ENCODE peak calls at places on chromosome 12, in seven cellular contexts. I is HepG2, R is GM12878, Q is HCT116, Y is SK-N-SH, W is K562, O is H1. G is an unnamed sample.
A peak's percentile ranks its signal among the peaks of the same experiment; 100 is the strongest.

GRCh38 chr12:88448337-88448944 is 131.8 kb downstream of the KITLG start:
- DNase-seq in Y (no peak), I (no peak), W (no peak), Q (no peak), R (no peak), O (no peak), G (no peak)

GRCh38 chr12:58268080-58268479 is 326.7 kb downstream of the ATP23 start:
- DNase-seq in Q (no peak), I (no peak), O (no peak), W (no peak), Y (no peak), R (no peak), G (no peak)

GRCh38 chr12:57623385-57623784 is 9.6 kb downstream of the B4GALNT1 start:
- DNase-seq in O (no peak), I (no peak), Y (no peak), W (no peak), Q (no peak), R (no peak), G (no peak)

GRCh38 chr12:97556201-97556824 is 93.7 kb downstream of the RMST start:
- DNase-seq in I (peak; percentile 77), R (no peak), W (no peak), Y (peak; percentile 33), O (no peak), Q (no peak), G (peak; percentile 96)

GRCh38 chr12:38689704-38690103 is 215.7 kb downstream of the CPNE8 start:
- DNase-seq in W (no peak), O (no peak), R (no peak), Y (no peak), Q (no peak), I (no peak), G (no peak)

GRCh38 chr12:106285993-106286392 is 16.5 kb upstream of the TCP11L2 start:
- DNase-seq in Y (no peak), O (no peak), R (no peak), Q (no peak), I (no peak), W (no peak), G (no peak)

GRCh38 chr12:119055977-119056376 is 74.6 kb downstream of the SRRM4 start:
- DNase-seq in W (no peak), Q (no peak), I (no peak), R (no peak), Y (no peak), O (no peak), G (no peak)

GRCh38 chr12:12480074-12480473 is 82.6 kb downstream of the DUSP16 start:
- DNase-seq in I (no peak), Q (no peak), R (no peak), O (no peak), W (no peak), Y (no peak), G (no peak)

GRCh38 chr12:70230934-70231606 is 12.2 kb upstream of the CNOT2 start:
- DNase-seq in R (no peak), Q (no peak), W (no peak), Y (no peak), I (no peak), O (no peak), G (no peak)

GRCh38 chr12:69821441-69822204 is 3.4 kb upstream of the MYRFL start:
- DNase-seq in I (no peak), Y (no peak), O (no peak), R (no peak), W (no peak), Q (peak; percentile 42), G (no peak)

GRCh38 chr12:56029666-56030293 is 8.9 kb downstream of the IKZF4 start:
- DNase-seq in W (peak; percentile 67), O (no peak), R (no peak), Y (peak; percentile 76), Q (no peak), I (peak; percentile 71), G (peak; percentile 81)

GRCh38 chr12:69623970-69624369 is 13.3 kb upstream of the LRRC10 start:
- DNase-seq in R (no peak), Y (peak; percentile 80), W (peak; percentile 72), Q (no peak), I (no peak), O (no peak), G (no peak)

GRCh38 chr12:3244219-3244750 is 167.1 kb downstream of the TSPAN9 start:
- DNase-seq in W (no peak), R (no peak), Q (no peak), O (no peak), I (no peak), Y (no peak), G (no peak)

GRCh38 chr12:56486694-56487093 is 1.3 kb downstream of the GLS2 start:
- DNase-seq in Y (no peak), I (no peak), O (no peak), W (no peak), R (no peak), Q (no peak), G (no peak)

GRCh38 chr12:99911076-99911475 is 73.7 kb downstream of the ANKS1B start:
- DNase-seq in Y (no peak), O (no peak), I (peak; percentile 5), W (no peak), R (no peak), Q (no peak), G (peak; percentile 40)

GRCh38 chr12:49909826-49910225 is 6.1 kb upstream of the FAIM2 start:
- DNase-seq in W (peak; percentile 60), Y (no peak), R (no peak), Q (peak; percentile 48), I (peak; percentile 35), O (peak; percentile 23), G (no peak)

DNA sequence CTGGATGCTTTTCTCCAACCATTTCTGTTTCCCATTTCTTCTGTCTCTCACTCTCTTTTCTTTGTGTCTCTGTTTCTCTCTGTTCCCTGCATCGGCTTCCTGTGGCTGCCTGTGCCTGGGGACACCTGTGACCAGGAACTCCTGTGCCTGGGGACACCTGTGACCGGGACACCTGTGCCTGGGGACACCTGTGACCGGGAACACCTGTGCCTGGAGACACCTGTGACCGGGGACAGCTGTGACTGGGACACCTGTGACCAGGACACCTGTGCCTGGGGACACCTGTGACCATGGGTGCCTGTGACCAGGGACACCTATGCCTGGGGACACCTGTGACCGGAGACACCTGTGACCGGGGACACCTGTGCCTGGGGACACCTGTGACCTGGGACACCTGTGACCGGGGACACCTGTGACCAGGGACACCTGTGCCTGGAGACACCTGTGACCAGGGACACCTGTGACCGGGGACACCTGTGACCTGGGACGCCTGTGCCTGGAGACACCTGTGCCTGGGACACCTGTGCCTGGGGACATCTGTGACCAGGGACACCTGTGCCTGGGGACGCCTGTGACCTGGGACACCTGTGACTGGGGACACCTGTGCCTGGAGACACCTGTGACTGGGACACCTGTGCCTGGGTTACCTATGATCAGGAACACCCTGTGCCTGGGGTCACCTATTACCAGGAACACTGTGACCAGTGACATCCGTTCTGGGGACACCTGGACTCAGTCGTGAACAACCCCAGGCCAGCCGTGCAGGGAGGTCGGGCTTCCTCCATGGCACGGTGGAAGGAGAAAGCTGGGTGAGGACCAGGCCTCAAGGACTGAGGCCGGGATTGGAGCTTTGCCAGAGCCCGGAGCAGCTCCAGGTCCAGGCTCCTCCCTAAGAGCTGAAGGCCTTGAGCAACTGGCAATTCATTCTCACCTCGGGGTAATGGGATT is 23.4 kb upstream of the FBRSL1 start:
- DNase-seq in I (no peak), R (no peak), Y (no peak), W (no peak), O (no peak), Q (no peak), G (no peak)
- TF ChIP-seq JUND in I (no peak), R (no peak), Y (no peak), W (no peak), O (no peak), Q (no peak), G (no peak)

DNA sequence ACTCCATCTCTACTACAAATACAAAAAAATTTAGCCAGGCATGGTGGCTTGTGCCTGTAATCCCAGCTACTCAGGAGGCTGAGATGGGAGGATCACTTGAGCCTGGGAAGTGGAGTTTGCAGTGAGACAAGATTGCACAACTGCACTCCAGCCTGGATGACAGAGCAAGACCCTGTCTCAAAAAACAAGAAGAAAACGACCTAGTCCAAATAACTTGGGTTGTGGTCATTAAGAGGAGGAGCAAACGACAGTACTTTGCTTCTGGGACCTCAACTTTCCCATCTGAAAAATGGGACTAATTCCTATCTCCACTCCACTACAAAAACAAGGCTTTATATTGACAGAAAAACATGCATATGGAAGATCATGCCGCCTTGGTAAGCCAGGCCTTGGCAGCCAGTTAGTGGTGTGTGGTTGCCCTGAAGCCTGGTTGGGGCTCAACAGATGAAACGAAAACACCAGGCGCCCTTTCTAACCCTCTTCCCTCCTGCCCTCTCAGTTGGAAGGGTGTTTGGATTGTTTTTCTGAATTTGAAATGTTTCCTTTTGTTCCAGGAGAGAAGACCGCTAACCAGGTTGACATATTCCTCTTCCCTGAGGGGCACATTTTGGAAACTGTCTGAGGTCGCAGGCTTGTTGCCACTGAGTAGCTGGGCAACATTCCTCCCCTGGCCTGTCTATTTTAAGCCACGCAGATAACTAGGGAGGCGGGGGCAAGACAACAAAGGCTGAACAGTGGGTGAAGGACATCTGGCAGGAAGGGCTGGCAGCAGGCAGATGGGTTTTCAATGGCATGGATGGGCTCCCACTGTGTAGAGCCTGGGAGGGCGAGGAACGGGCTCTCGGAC is 13.7 kb upstream of the VPS37B start:
- DNase-seq in Q (no peak), Y (peak; percentile 69), R (no peak), I (no peak), W (no peak), O (no peak), G (no peak)
- TF ChIP-seq JUND in Q (no peak), Y (no peak), R (no peak), I (no peak), W (no peak), O (no peak), G (no peak)

GRCh38 chr12:109999983-110000505 is 814 bp downstream of the ANKRD13A start:
- DNase-seq in I (no peak), R (no peak), Y (no peak), W (no peak), Q (no peak), O (no peak), G (peak; percentile 26)

GRCh38 chr12:109999649-109999971 is 380 bp downstream of the ANKRD13A start:
- DNase-seq in Y (no peak), W (no peak), R (no peak), I (no peak), Q (no peak), O (no peak), G (no peak)

GRCh38 chr12:110002691-110003515 is 3.7 kb downstream of the ANKRD13A start:
- DNase-seq in Y (no peak), R (no peak), Q (no peak), O (no peak), W (no peak), I (no peak), G (no peak)

GRCh38 chr12:109998904-109999648 is at the start of gene ANKRD13A:
- DNase-seq in I (peak; percentile 87), R (peak; percentile 92), Q (peak; percentile 95), O (peak; percentile 82), Y (peak; percentile 93), W (peak; percentile 90), G (peak; percentile 98)

DNA sequence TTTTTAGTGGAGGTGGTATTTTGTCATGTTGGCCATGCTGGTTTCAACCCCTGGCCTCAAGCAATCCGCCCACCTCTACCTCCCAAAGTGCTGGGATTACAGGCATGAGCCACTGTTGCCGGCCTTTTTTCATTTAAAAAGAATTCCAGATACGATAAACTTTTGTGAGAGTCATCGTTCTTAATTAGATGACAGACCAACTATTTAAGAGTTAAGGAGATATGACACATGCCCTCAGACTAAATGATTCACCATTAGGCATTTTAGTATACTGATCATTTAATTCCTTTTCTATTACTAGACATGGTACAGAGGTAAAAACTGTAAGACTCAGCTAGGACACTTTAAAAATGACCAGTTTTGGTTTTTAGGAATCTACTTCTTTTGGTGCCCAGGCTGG is 2.4 kb downstream of the ANKRD13A start:
- DNase-seq in R (no peak), I (no peak), W (no peak), Q (no peak), Y (no peak), O (no peak), G (no peak)
- TF ChIP-seq JUND in R (no peak), I (no peak), W (no peak), Q (no peak), Y (peak; percentile 88), O (no peak), G (no peak)

GRCh38 chr12:121005346-121005815 is 10.9 kb downstream of the C12orf43 start:
- DNase-seq in W (peak; percentile 52), R (no peak), I (peak; percentile 59), Y (peak; percentile 70), Q (peak; percentile 46), O (peak; percentile 57), G (no peak)
- TF ChIP-seq JUND in W (no peak), R (no peak), I (no peak), Y (no peak), Q (no peak), O (no peak), G (no peak)

G was measured in T47D.